ENCODE peak calls at places on chromosomes 13 and 19, in ten cellular contexts. L is KBM-7; E is SK-N-SH; G is psoas muscle; H is NAMALWA; A is activated T-helper 9 cell treated with anti-CD3 and anti-CD28 coated beads, Interleukin-2, amount 50 U/mL, for 16 hours; X is stimulated activated CD4-positive, alpha-beta T cell treated with anti-CD3 and anti-CD28 coated beads, Interleukin-1b, Interleukin-23, amount 100 ng/mL, for 1 hour; K is aorta; B is DMS153; V is iris pigment epithelial cell. J is an unnamed sample.

GRCh38 chr19:33412617-33413425 is 39.3 kb downstream of the CEBPG start:
- DNase-seq in L (no peak), H (no peak), K (no peak), B (no peak), G (no peak), A (no peak), V (no peak), X (no peak), E (no peak), J (no peak)

GRCh38 chr13:29763426-29764180 is 86.8 kb downstream of the UBL3 start:
- DNase-seq in H (no peak), G (no peak), A (no peak), E (no peak), B (no peak), X (no peak), K (no peak), V (no peak), L (no peak), J (no peak)

GRCh38 chr19:31470952-31471351 is 121.7 kb upstream of the TSHZ3 start:
- DNase-seq in A (no peak), V (no peak), L (no peak), X (no peak), G (no peak), K (no peak), B (no peak), E (no peak), H (no peak), J (no peak)

GRCh38 chr19:38908854-38909253 is 3.1 kb downstream of the CCER2 start:
- DNase-seq in B (no peak), X (no peak), L (no peak), K (no peak), G (no peak), A (no peak), E (no peak), V (no peak), H (no peak), J (no peak)

GRCh38 chr19:1038995-1039645 is 787 bp upstream of the ABCA7 start:
- DNase-seq in X (no peak), L (no peak), E (no peak), H (peak), B (no peak), A (no peak), K (no peak), G (peak), V (no peak), J (no peak)

GRCh38 chr19:39677931-39678889 is 22.5 kb downstream of the LGALS16 start:
- DNase-seq in X (no peak), K (no peak), H (no peak), L (no peak), V (peak), G (peak), A (no peak), E (no peak), B (peak), J (no peak)

GRCh38 chr19:54803410-54803809 is at the start of gene KIR2DL4:
- DNase-seq in E (no peak), K (no peak), A (no peak), G (no peak), B (no peak), L (no peak), V (no peak), H (no peak), X (no peak), J (no peak)

GRCh38 chr19:42115219-42115618 is 17.0 kb downstream of the POU2F2 start:
- DNase-seq in E (no peak), V (peak), G (no peak), X (no peak), L (no peak), A (no peak), B (no peak), H (peak), K (no peak), J (no peak)

GRCh38 chr19:2970201-2970838 is 7.0 kb upstream of the TLE6 start:
- DNase-seq in E (no peak), A (no peak), B (no peak), V (peak), H (no peak), X (no peak), K (no peak), G (no peak), L (no peak), J (no peak)

GRCh38 chr13:98411617-98412310 is 165.1 kb downstream of the STK24 start:
- DNase-seq in V (peak), K (no peak), G (no peak), A (no peak), B (no peak), E (no peak), H (no peak), X (no peak), L (peak), J (no peak)

GRCh38 chr19:14450168-14450874 is 17.2 kb downstream of the PKN1 start:
- DNase-seq in X (no peak), H (peak), E (peak), A (peak), V (no peak), B (no peak), L (peak), G (no peak), K (peak), J (no peak)

GRCh38 chr19:601790-602189 is 12.1 kb downstream of the HCN2 start:
- DNase-seq in A (no peak), E (no peak), H (no peak), K (no peak), B (no peak), X (no peak), L (no peak), G (no peak), V (no peak), J (no peak)

GRCh38 chr19:15633122-15633521 is 7.6 kb upstream of the CYP4F3 start:
- DNase-seq in G (no peak), K (no peak), H (no peak), L (peak), A (no peak), X (no peak), V (no peak), B (no peak), E (no peak), J (no peak)

GRCh38 chr19:50252111-50252886 is 48.9 kb downstream of the MYH14 start:
- DNase-seq in K (no peak), X (no peak), B (no peak), A (no peak), L (peak), H (peak), V (peak), G (no peak), E (peak), J (no peak)

GRCh38 chr13:110942248-110942981 is 27.5 kb upstream of the ANKRD10 start:
- DNase-seq in X (no peak), V (peak), A (peak), G (no peak), E (no peak), K (no peak), L (no peak), B (no peak), H (no peak), J (no peak)

GRCh38 chr19:45767881-45768643 is 990 bp downstream of the SIX5 start:
- DNase-seq in A (no peak), E (peak), L (no peak), X (no peak), H (no peak), V (peak), G (peak), K (peak), B (no peak), J (peak)

GRCh38 chr19:8208119-8208709 is 956 bp upstream of the CERS4 start:
- DNase-seq in V (no peak), A (no peak), K (peak), L (no peak), B (peak), H (no peak), G (no peak), E (peak), X (no peak), J (no peak)

GRCh38 chr19:5225486-5226345 is 114.9 kb downstream of the PTPRS start:
- DNase-seq in L (no peak), A (no peak), K (no peak), E (peak), B (no peak), X (no peak), G (no peak), H (peak), V (no peak), J (no peak)

GRCh38 chr19:42122691-42123607 is 9.3 kb downstream of the POU2F2 start:
- DNase-seq in L (no peak), B (no peak), V (no peak), X (no peak), K (no peak), G (peak), H (peak), E (no peak), A (peak), J (no peak)

GRCh38 chr13:84460989-84461388 is 578.7 kb upstream of the SLITRK1 start:
- DNase-seq in K (no peak), X (no peak), L (no peak), B (no peak), A (no peak), E (no peak), G (no peak), V (no peak), H (no peak), J (no peak)

GRCh38 chr19:23999821-24000610 is 85.3 kb downstream of the ZNF726 start:
- DNase-seq in B (no peak), K (no peak), L (no peak), E (no peak), G (no peak), A (no peak), X (no peak), H (no peak), V (no peak), J (no peak)

GRCh38 chr13:93776936-93777335 is 550.3 kb downstream of the GPC6 start:
- DNase-seq in V (peak), L (no peak), G (no peak), K (no peak), E (no peak), X (no peak), H (no peak), B (no peak), A (no peak), J (peak)

GRCh38 chr19:4064073-4064550 is 2.6 kb downstream of the ZBTB7A start:
- DNase-seq in G (peak), X (no peak), L (no peak), B (no peak), K (peak), E (peak), A (no peak), V (peak), H (no peak), J (peak)

GRCh38 chr13:28583661-28584091 is 75.3 kb upstream of the POMP start:
- DNase-seq in B (no peak), K (no peak), V (peak), A (no peak), E (peak), X (no peak), G (no peak), H (no peak), L (no peak), J (no peak)

GRCh38 chr19:38020331-38020730 is 113.3 kb downstream of the SIPA1L3 start:
- DNase-seq in V (no peak), X (no peak), E (no peak), A (no peak), K (no peak), L (peak), G (no peak), B (no peak), H (no peak), J (no peak)

GRCh38 chr19:42252365-42253244 is 2.3 kb downstream of the ERF start:
- DNase-seq in A (no peak), V (peak), E (peak), L (peak), X (no peak), H (no peak), K (no peak), B (no peak), G (no peak), J (peak)

GRCh38 chr19:39308531-39309304 is 11.9 kb downstream of the LRFN1 start:
- DNase-seq in X (no peak), B (no peak), E (peak), H (no peak), K (no peak), G (no peak), A (no peak), L (no peak), V (no peak), J (no peak)

J was measured in astrocyte of the spinal cord.